ENCODE peak calls at places on chromosomes 3 and 15, in five cellular contexts. N is right atrium auricular region, O is A549, L is endodermal cell, I is heart right ventricle. Z is an unnamed sample.

GRCh38 chr15:56251315-56252091 is 7.8 kb upstream of the RFX7 start:
- DNase-seq in N (no peak), O (no peak), L (no peak), I (no peak), Z (no peak)

GRCh38 chr15:40410476-40410875 is 4.9 kb downstream of the IVD start:
- DNase-seq in N (no peak), L (no peak), O (no peak), I (no peak), Z (no peak)

GRCh38 chr15:56832125-56832524 is 86.3 kb upstream of the TCF12 start:
- DNase-seq in L (no peak), N (no peak), O (no peak), I (peak), Z (peak)

GRCh38 chr3:153599685-153600084 is 437.7 kb downstream of the RAP2B start:
- DNase-seq in O (no peak), L (no peak), I (no peak), N (peak), Z (no peak)

GRCh38 chr3:125151916-125152315 is 60.6 kb downstream of the SLC12A8 start:
- DNase-seq in O (no peak), N (no peak), L (no peak), I (no peak), Z (no peak)

GRCh38 chr3:42052867-42053351 is 38.2 kb upstream of the TRAK1 start:
- DNase-seq in N (no peak), I (no peak), L (no peak), O (no peak), Z (no peak)

GRCh38 chr3:54537506-54537905 is 390.4 kb downstream of the LRTM1 start:
- DNase-seq in N (no peak), O (no peak), I (no peak), L (no peak), Z (no peak)

GRCh38 chr15:41659855-41660234 is 360 bp upstream of the MGA start:
- DNase-seq in L (no peak), N (no peak), I (no peak), O (no peak), Z (no peak)

GRCh38 chr15:41494190-41494921 is 682 bp downstream of the ITPKA start:
- DNase-seq in I (no peak), O (peak), N (no peak), L (peak), Z (peak)

GRCh38 chr3:133765256-133765655 is 19.1 kb downstream of the TF start:
- DNase-seq in I (no peak), L (no peak), O (no peak), N (no peak), Z (no peak)

GRCh38 chr15:78207641-78208340 is 26.6 kb downstream of the ACSBG1 start:
- DNase-seq in N (peak), L (no peak), I (no peak), O (no peak), Z (no peak)

GRCh38 chr3:11390411-11391171 is 118.4 kb downstream of the ATG7 start:
- DNase-seq in L (no peak), O (no peak), N (no peak), I (no peak), Z (no peak)

GRCh38 chr3:47365213-47366153 is 15.3 kb upstream of the PTPN23 start:
- DNase-seq in O (no peak), N (no peak), L (no peak), I (peak), Z (no peak)

GRCh38 chr3:3237979-3238378 is 58.5 kb upstream of the CRBN start:
- DNase-seq in I (no peak), N (no peak), L (peak), O (no peak), Z (no peak)

GRCh38 chr15:86553116-86553515 is 473.4 kb downstream of the AGBL1 start:
- DNase-seq in I (no peak), N (no peak), O (no peak), L (no peak), Z (no peak)

GRCh38 chr3:37994639-37994972 is 4.0 kb downstream of the VILL start:
- DNase-seq in I (no peak), N (no peak), L (no peak), O (no peak), Z (no peak)

GRCh38 chr3:55597638-55598037 is 110.5 kb upstream of the WNT5A start:
- DNase-seq in I (no peak), L (no peak), N (no peak), O (no peak), Z (no peak)

GRCh38 chr3:66037330-66037985 is 1.3 kb downstream of the MAGI1 start:
- DNase-seq in I (peak), N (peak), O (peak), L (peak), Z (peak)

GRCh38 chr3:140753865-140754754 is 76.2 kb downstream of the TRIM42 start:
- DNase-seq in I (no peak), L (no peak), O (no peak), N (no peak), Z (no peak)

GRCh38 chr15:33218071-33218491 is 23.6 kb upstream of the FMN1 start:
- DNase-seq in O (no peak), N (no peak), L (no peak), I (no peak), Z (no peak)

GRCh38 chr3:53347261-53348064 is at the start of gene DCP1A:
- DNase-seq in I (peak), L (peak), O (peak), N (peak), Z (peak)

GRCh38 chr3:98733778-98734281 is 29.3 kb upstream of the ST3GAL6 start:
- DNase-seq in L (peak), O (no peak), I (peak), N (no peak), Z (peak)

GRCh38 chr3:57864853-57865252 is 108.7 kb downstream of the SLMAP start:
- DNase-seq in L (no peak), O (peak), I (no peak), N (no peak), Z (no peak)

GRCh38 chr3:141237701-141238521 is 6.3 kb downstream of the PXYLP1 start:
- DNase-seq in I (peak), O (no peak), N (no peak), L (no peak), Z (peak)

GRCh38 chr3:85560088-85560790 is 601.5 kb downstream of the CADM2 start:
- DNase-seq in N (peak), L (no peak), O (no peak), I (no peak), Z (no peak)

GRCh38 chr3:65713016-65713415 is 325.7 kb downstream of the MAGI1 start:
- DNase-seq in I (no peak), N (no peak), O (no peak), L (peak), Z (no peak)

GRCh38 chr3:127170794-127171193 is 22.1 kb upstream of the PRR23E start:
- DNase-seq in O (no peak), N (peak), I (no peak), L (peak), Z (peak)

GRCh38 chr3:51994530-51994929 is 1.2 kb downstream of the RPL29 start:
- DNase-seq in I (no peak), L (no peak), N (no peak), O (no peak), Z (no peak)
- H3K4me3 ChIP-seq in I (peak), L (peak), N (peak), O (peak), Z (peak)

DNA sequence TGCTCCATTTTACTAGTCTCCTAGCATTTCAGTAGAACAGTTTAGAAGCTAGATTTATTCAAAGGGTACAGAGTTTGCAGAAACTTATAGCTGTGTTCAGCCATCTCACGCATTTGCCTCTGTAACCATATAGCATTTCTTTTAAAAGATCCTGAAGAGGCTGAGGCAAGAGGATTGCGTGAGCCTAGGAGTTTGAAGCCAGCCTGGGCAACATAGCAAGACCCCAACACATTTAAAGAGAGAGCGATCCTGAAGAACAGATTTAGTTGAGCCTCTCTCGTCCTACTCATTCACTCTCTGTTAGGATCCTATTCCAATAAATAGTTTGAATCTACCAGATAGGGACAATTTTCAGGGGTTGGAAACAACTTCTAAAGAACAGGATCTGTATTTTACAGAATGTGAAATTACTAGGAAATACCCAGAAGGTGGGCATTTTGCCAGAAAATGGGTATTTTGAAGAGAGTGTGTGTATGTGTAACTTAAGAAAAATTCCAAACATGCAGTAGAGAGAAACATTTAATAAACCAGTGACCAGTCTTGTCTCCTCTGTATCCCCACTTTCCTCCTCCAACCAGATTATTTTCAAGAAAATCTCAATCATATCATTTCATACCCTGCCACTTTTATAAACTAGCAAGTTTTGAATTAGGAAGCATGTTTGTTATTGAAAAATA is 4.5 kb downstream of the EIF3J start:
- DNase-seq in L (no peak), O (no peak), I (no peak), N (no peak), Z (no peak)
- H3K4me3 ChIP-seq in L (no peak), O (no peak), I (no peak), N (no peak), Z (no peak)

GRCh38 chr3:48475188-48475587 is 28.7 kb downstream of the ATRIP start:
- DNase-seq in I (no peak), L (peak), N (no peak), O (no peak), Z (no peak)

GRCh38 chr3:48474619-48475018 is 28.1 kb downstream of the ATRIP start:
- DNase-seq in N (no peak), O (no peak), I (no peak), L (peak), Z (no peak)

GRCh38 chr3:48472923-48473616 is 26.5 kb downstream of the ATRIP start:
- DNase-seq in I (peak), L (peak), N (peak), O (peak), Z (peak)

GRCh38 chr3:48472673-48472922 is 26.1 kb downstream of the ATRIP start:
- DNase-seq in L (no peak), I (peak), O (peak), N (no peak), Z (no peak)

GRCh38 chr3:48473617-48473952 is 27.0 kb downstream of the ATRIP start:
- DNase-seq in I (no peak), L (no peak), O (no peak), N (no peak), Z (no peak)
- H3K4me3 ChIP-seq in I (no peak), L (peak), O (peak), N (peak), Z (no peak)

DNA sequence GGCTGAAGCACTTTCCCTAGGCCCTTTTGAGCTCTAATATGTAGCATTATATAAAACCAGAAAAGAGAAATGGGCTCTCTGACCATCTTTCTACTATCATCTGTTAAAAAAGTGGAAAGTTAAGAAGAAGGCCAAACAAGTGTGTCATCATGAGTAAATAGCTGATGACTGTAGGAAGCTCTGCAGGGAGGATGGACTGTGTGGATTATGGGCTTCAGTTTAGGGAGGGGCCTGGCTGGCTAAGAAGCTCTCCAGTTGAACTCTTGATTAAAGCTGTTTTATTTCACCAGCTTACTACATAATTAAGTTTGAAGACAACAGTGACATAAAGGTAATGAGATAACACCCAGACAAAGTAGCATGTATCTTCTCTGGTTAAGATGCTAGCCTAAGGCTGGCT is 30.6 kb downstream of the INTS14 start:
- DNase-seq in N (no peak), I (no peak), O (peak), L (peak), Z (no peak)
- H3K4me3 ChIP-seq in N (no peak), I (no peak), O (no peak), L (peak), Z (no peak)

GRCh38 chr3:48434591-48435222 is 4.8 kb upstream of the PLXNB1 start:
- DNase-seq in L (no peak), O (no peak), I (no peak), N (no peak), Z (no peak)

GRCh38 chr3:48431224-48432029 is 1.5 kb upstream of the PLXNB1 start:
- DNase-seq in N (no peak), O (no peak), L (no peak), I (no peak), Z (no peak)

GRCh38 chr3:48435223-48435595 is 4.7 kb downstream of the CCDC51 start:
- DNase-seq in O (no peak), N (no peak), I (no peak), L (no peak), Z (no peak)

GRCh38 chr3:48432411-48433371 is 2.8 kb upstream of the PLXNB1 start:
- DNase-seq in I (no peak), L (peak), N (no peak), O (no peak), Z (no peak)

GRCh38 chr3:48433472-48434118 is 3.7 kb upstream of the PLXNB1 start:
- DNase-seq in I (no peak), L (no peak), O (no peak), N (peak), Z (peak)
- H3K4me3 ChIP-seq in I (no peak), L (no peak), O (no peak), N (no peak), Z (no peak)

GRCh38 chr3:61639991-61640390 is 78.6 kb downstream of the PTPRG start:
- DNase-seq in N (no peak), I (no peak), L (no peak), O (no peak), Z (no peak)

GRCh38 chr3:61638721-61639120 is 77.3 kb downstream of the PTPRG start:
- DNase-seq in O (no peak), I (no peak), N (no peak), L (no peak), Z (no peak)

GRCh38 chr3:61632568-61633175 is 71.3 kb downstream of the PTPRG start:
- DNase-seq in O (no peak), N (no peak), L (no peak), I (no peak), Z (no peak)

GRCh38 chr3:61634678-61635077 is 73.3 kb downstream of the PTPRG start:
- DNase-seq in N (no peak), I (no peak), L (no peak), O (no peak), Z (no peak)

DNA sequence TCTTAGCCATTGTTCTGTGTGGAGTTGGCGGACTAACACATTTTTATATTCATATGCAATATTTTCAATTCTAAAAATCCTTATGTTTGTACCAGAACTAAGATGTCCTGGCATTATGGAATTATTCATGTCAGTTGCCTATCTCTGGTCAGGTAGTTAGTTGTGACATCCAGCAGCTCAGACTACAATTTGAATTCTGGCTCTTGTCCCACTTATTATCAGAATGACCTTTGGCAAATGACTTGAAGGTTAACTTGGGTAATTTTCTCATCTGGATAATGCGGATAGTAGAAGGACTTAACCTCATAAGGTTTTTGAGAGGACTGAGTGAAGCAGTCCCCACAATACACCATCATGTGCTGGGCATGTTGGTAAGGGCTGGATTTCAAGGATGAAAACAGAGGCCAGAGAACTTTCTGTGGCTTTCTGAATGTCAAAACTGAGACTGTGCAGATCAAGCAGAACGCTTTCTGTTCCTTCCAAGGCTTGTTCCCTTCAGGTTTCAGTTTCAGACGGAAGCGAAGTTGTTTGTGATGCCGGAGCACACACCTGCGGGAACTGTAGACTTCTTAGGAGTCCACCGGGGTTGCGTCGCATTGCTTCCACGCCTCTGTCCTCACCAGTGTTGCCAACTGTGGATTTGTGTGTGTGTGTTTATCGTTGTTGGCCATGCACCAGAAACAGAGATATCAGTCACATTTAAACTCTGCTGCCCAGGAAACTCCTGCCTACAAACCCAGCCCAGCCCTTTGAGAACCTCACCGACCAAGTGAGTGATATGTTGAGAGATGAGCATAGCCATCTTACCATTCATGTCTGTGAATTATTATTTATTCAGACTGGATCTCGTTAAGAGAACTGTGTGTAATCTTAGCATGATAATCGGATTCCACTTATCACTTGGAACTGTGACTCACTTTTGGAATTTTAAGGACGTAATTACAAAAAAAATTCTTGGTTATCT is 76.0 kb downstream of the PTPRG start:
- DNase-seq in O (no peak), N (peak), L (no peak), I (peak), Z (no peak)
- H3K4me3 ChIP-seq in O (no peak), N (peak), L (no peak), I (no peak), Z (no peak)

DNA sequence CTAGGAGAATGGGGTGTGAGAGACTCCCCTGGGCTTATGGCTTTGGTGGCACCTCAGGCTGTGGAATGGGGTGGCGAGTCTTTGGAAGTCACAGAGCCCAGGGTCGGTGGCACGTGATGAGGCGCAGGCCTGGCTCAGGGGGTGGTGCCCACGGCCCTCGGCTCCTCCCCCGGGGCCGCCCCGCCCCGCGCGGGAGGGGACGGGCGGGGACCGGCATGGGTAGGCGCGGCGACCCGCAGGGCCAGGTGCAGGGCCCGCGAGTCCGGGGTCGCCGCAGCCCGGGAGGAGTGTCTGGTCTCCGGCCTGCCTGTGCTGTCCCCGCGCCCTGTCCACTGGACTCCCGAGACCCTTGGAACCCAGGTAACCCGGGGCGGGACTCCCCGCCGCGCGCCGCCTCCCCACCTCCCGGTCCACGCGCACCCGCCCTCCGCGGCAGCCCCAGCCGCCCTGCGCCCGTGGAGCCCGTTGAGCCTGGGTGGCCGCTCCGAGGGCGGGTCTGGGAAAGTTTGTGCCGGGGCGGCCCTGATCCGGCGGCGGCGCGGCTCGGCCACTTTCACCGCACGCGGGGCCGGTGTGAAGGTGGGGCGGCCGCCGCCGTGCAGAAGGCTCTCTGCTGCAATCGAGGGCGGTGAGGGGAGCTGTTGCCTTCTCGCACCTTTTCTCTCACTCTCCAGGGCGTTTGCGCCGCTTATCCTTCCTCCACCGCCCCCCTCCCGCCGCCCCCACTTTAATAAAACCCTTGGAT is at the start of gene PAQR5:
- DNase-seq in N (no peak), I (peak), O (peak), L (peak), Z (no peak)
- H3K4me3 ChIP-seq in N (peak), I (peak), O (peak), L (peak), Z (peak)

GRCh38 chr3:129000742-129001100 is 383 bp upstream of the EFCC1 start:
- DNase-seq in O (no peak), L (peak), N (no peak), I (no peak), Z (no peak)

GRCh38 chr3:129002573-129003569 is 1.8 kb downstream of the EFCC1 start:
- DNase-seq in O (no peak), L (peak), N (no peak), I (no peak), Z (no peak)

GRCh38 chr3:129001817-129002572 is 891 bp downstream of the EFCC1 start:
- DNase-seq in N (no peak), I (no peak), O (no peak), L (peak), Z (peak)

GRCh38 chr3:128999104-128999503 is 2.0 kb upstream of the EFCC1 start:
- DNase-seq in N (no peak), O (no peak), I (no peak), L (peak), Z (no peak)

GRCh38 chr3:129001101-129001816 is at the start of gene EFCC1:
- DNase-seq in I (peak), N (no peak), O (no peak), L (peak), Z (peak)
- H3K4me3 ChIP-seq in I (peak), N (peak), O (peak), L (peak), Z (peak)

GRCh38 chr15:26670116-26670515 is 102.8 kb downstream of the GABRB3 start:
- DNase-seq in I (no peak), N (no peak), O (no peak), L (no peak), Z (no peak)
- H3K4me3 ChIP-seq in I (no peak), N (no peak), O (no peak), L (no peak), Z (no peak)

DNA sequence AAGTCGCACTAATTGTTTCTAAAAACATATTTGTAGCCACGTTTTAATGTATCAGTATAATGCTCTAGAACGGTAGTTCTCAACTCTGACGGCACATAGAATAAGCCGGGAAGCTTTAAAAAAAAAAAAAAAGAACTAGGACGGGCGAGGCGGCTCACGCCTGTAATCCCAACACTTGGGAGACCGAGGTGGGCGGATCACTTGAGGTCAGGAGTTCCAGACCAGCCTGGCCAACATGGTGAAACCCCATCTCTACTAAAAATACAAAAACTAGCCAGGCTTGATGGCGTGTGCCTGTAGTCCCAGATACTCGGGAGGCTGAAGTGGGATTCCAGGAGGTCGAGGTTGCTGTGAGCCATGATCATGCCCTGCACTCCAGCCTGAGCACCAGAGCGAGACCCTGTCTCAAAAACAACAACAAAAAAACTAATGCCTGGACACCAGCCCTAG is 655 bp upstream of the MON1A start:
- DNase-seq in L (peak), I (no peak), O (no peak), N (no peak), Z (no peak)
- H3K4me3 ChIP-seq in L (peak), I (no peak), O (peak), N (peak), Z (peak)

Z was measured in pancreas.